ENCODE peak calls at places on chromosomes 4 and X, in six cellular contexts. One of them, this sample, is unnamed.

GRCh38 chrX:77450415-77450814 is 3.2 kb downstream of the FGF16 start:
- DNase-seq in suprapubic skin: no peak
- DNase-seq in transverse colon: no peak
- DNase-seq in Panc1: no peak
- DNase-seq in sigmoid colon: no peak
- DNase-seq in breast epithelium: no peak
- DNase-seq in this sample: no peak

GRCh38 chr4:138329506-138330070 is 87.4 kb upstream of the SLC7A11 start:
- DNase-seq in sigmoid colon: no peak
- DNase-seq in Panc1: no peak
- DNase-seq in suprapubic skin: no peak
- DNase-seq in transverse colon: no peak
- DNase-seq in breast epithelium: no peak
- DNase-seq in this sample: no peak

GRCh38 chr4:132097046-132097445 is 1052.0 kb upstream of the PCDH10 start:
- DNase-seq in sigmoid colon: no peak
- DNase-seq in breast epithelium: no peak
- DNase-seq in suprapubic skin: no peak
- DNase-seq in Panc1: no peak
- DNase-seq in transverse colon: no peak
- DNase-seq in this sample: no peak

GRCh38 chr4:65461781-65462180 is 208.5 kb downstream of the EPHA5 start:
- DNase-seq in Panc1: no peak
- DNase-seq in breast epithelium: no peak
- DNase-seq in transverse colon: no peak
- DNase-seq in sigmoid colon: no peak
- DNase-seq in suprapubic skin: no peak
- DNase-seq in this sample: no peak

GRCh38 chr4:46392421-46392820 is 2.5 kb upstream of the GABRA2 start:
- DNase-seq in breast epithelium: no peak
- DNase-seq in sigmoid colon: no peak
- DNase-seq in transverse colon: no peak
- DNase-seq in suprapubic skin: no peak
- DNase-seq in Panc1: no peak
- DNase-seq in this sample: no peak

GRCh38 chrX:103656623-103657022 is 27.8 kb downstream of the TCEAL1 start:
- DNase-seq in suprapubic skin: no peak
- DNase-seq in transverse colon: no peak
- DNase-seq in Panc1: peak
- DNase-seq in breast epithelium: no peak
- DNase-seq in sigmoid colon: no peak
- DNase-seq in this sample: no peak

GRCh38 chrX:74506310-74507115 is 85.2 kb downstream of the SLC16A2 start:
- DNase-seq in transverse colon: no peak
- DNase-seq in sigmoid colon: no peak
- DNase-seq in suprapubic skin: no peak
- DNase-seq in breast epithelium: no peak
- DNase-seq in Panc1: no peak
- DNase-seq in this sample: no peak

GRCh38 chr4:26896636-26897035 is 36.0 kb downstream of the STIM2 start:
- DNase-seq in sigmoid colon: no peak
- DNase-seq in breast epithelium: no peak
- DNase-seq in suprapubic skin: no peak
- DNase-seq in Panc1: no peak
- DNase-seq in transverse colon: no peak
- DNase-seq in this sample: no peak

GRCh38 chr4:122711893-122712292 is 20.6 kb upstream of the BBS12 start:
- DNase-seq in suprapubic skin: no peak
- DNase-seq in transverse colon: no peak
- DNase-seq in sigmoid colon: no peak
- DNase-seq in Panc1: no peak
- DNase-seq in breast epithelium: no peak
- DNase-seq in this sample: no peak

GRCh38 chrX:151177141-151178027 is 1.0 kb downstream of the GPR50 start:
- DNase-seq in suprapubic skin: no peak
- DNase-seq in breast epithelium: no peak
- DNase-seq in Panc1: no peak
- DNase-seq in sigmoid colon: no peak
- DNase-seq in transverse colon: no peak
- DNase-seq in this sample: no peak

GRCh38 chrX:45959567-45959966 is 585.7 kb downstream of the ZNF674 start:
- DNase-seq in suprapubic skin: no peak
- DNase-seq in Panc1: no peak
- DNase-seq in sigmoid colon: no peak
- DNase-seq in breast epithelium: no peak
- DNase-seq in transverse colon: no peak
- DNase-seq in this sample: no peak

GRCh38 chrX:45954026-45954425 is 591.2 kb downstream of the ZNF674 start:
- DNase-seq in breast epithelium: no peak
- DNase-seq in transverse colon: no peak
- DNase-seq in Panc1: no peak
- DNase-seq in suprapubic skin: no peak
- DNase-seq in sigmoid colon: no peak
- DNase-seq in this sample: no peak

GRCh38 chrX:45952030-45952429 is 593.2 kb downstream of the ZNF674 start:
- DNase-seq in sigmoid colon: no peak
- DNase-seq in suprapubic skin: no peak
- DNase-seq in breast epithelium: no peak
- DNase-seq in transverse colon: no peak
- DNase-seq in Panc1: no peak
- DNase-seq in this sample: no peak

DNA sequence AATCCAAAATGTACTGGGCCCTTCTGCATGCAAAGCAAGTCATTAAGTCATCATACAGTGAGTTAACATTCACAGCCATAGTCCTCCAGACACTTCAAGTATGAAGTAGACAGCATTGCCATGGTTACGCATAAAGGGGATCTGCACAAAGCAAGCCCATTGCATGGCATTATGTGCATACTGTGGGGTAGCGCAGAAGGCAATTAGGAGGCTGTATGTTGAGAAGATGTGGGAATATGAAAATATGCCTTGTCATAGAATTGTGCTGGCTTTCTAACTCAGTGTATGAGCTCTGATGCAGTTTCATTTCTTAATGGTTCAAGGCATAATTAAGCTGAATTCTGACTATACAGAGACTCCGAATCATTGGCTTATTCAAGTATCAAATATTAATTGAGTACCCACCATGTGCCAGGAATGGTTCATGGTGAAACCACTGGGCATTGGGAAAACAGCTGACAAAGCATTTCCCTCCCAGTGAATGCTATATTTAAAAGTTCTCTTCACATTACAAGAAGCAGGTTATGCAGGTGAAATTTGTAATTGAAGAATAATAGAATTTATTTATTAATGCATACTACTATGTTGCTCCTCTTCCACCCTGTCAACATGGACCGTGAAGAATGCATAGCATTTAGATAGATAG is 588.9 kb downstream of the ZNF674 start:
- DNase-seq in suprapubic skin: no peak
- DNase-seq in sigmoid colon: no peak
- DNase-seq in breast epithelium: no peak
- DNase-seq in transverse colon: no peak
- DNase-seq in Panc1: no peak
- DNase-seq in this sample: no peak
- TF ChIP-seq POLR2AphosphoS5 in suprapubic skin: no peak
- TF ChIP-seq POLR2AphosphoS5 in sigmoid colon: no peak
- TF ChIP-seq POLR2AphosphoS5 in breast epithelium: no peak
- TF ChIP-seq POLR2AphosphoS5 in transverse colon: no peak
- TF ChIP-seq POLR2AphosphoS5 in Panc1: no peak
- TF ChIP-seq POLR2AphosphoS5 in this sample: no peak

GRCh38 chr4:42767669-42768068 is 110.8 kb upstream of the ATP8A1 start:
- DNase-seq in sigmoid colon: no peak
- DNase-seq in suprapubic skin: no peak
- DNase-seq in transverse colon: no peak
- DNase-seq in breast epithelium: no peak
- DNase-seq in Panc1: no peak
- DNase-seq in this sample: no peak

DNA sequence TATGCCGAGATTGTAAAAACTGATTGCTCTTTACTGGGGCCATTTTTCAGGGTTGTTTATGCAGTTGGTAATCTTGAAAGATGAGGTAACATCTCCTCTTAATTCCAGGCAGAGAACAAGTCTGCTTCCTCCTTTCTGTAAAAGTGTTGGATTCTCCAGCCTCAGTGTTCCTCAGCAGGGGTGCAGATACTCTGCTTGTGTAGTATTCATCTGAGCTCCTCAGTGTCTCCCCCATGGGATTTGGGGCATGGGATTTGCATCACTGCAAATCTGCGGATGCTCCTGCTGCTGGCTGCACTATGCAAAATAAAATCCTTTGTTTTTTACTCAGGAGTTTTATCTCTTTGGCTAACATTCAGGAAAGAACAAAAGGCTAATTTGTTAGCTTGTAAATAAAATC is 104.9 kb upstream of the ATP8A1 start:
- DNase-seq in breast epithelium: no peak
- DNase-seq in Panc1: no peak
- DNase-seq in sigmoid colon: no peak
- DNase-seq in suprapubic skin: no peak
- DNase-seq in transverse colon: no peak
- DNase-seq in this sample: no peak
- H3K27ac ChIP-seq in breast epithelium: no peak
- H3K27ac ChIP-seq in Panc1: no peak
- H3K27ac ChIP-seq in sigmoid colon: no peak
- H3K27ac ChIP-seq in suprapubic skin: no peak
- H3K27ac ChIP-seq in transverse colon: no peak
- H3K27ac ChIP-seq in this sample: no peak

GRCh38 chr4:79663157-79663556 is 255.1 kb upstream of the GK2 start:
- DNase-seq in transverse colon: no peak
- DNase-seq in sigmoid colon: no peak
- DNase-seq in suprapubic skin: no peak
- DNase-seq in breast epithelium: no peak
- DNase-seq in Panc1: no peak
- DNase-seq in this sample: no peak
- TF ChIP-seq POLR2AphosphoS5 in transverse colon: no peak
- TF ChIP-seq POLR2AphosphoS5 in sigmoid colon: no peak
- TF ChIP-seq POLR2AphosphoS5 in suprapubic skin: no peak
- TF ChIP-seq POLR2AphosphoS5 in breast epithelium: no peak
- TF ChIP-seq POLR2AphosphoS5 in Panc1: no peak
- TF ChIP-seq POLR2AphosphoS5 in this sample: no peak

GRCh38 chrX:1451251-1451675 is 1.4 kb downstream of the ASMTL start:
- DNase-seq in sigmoid colon: peak
- DNase-seq in breast epithelium: no peak
- DNase-seq in suprapubic skin: peak
- DNase-seq in transverse colon: no peak
- DNase-seq in Panc1: no peak
- DNase-seq in this sample: peak
- H3K27ac ChIP-seq in sigmoid colon: no peak
- H3K27ac ChIP-seq in breast epithelium: peak
- H3K27ac ChIP-seq in suprapubic skin: no peak
- H3K27ac ChIP-seq in transverse colon: no peak
- H3K27ac ChIP-seq in Panc1: no peak
- H3K27ac ChIP-seq in this sample: peak

GRCh38 chr4:166077782-166078181 is 204.7 kb downstream of the TLL1 start:
- DNase-seq in breast epithelium: no peak
- DNase-seq in transverse colon: no peak
- DNase-seq in Panc1: no peak
- DNase-seq in sigmoid colon: no peak
- DNase-seq in suprapubic skin: no peak
- DNase-seq in this sample: no peak
- TF ChIP-seq POLR2AphosphoS5 in breast epithelium: no peak
- TF ChIP-seq POLR2AphosphoS5 in transverse colon: no peak
- TF ChIP-seq POLR2AphosphoS5 in Panc1: no peak
- TF ChIP-seq POLR2AphosphoS5 in sigmoid colon: no peak
- TF ChIP-seq POLR2AphosphoS5 in suprapubic skin: no peak
- TF ChIP-seq POLR2AphosphoS5 in this sample: no peak

GRCh38 chrX:1596676-1597344 is 5.4 kb downstream of the AKAP17A start:
- DNase-seq in transverse colon: no peak
- DNase-seq in sigmoid colon: no peak
- DNase-seq in breast epithelium: no peak
- DNase-seq in Panc1: no peak
- DNase-seq in suprapubic skin: no peak
- DNase-seq in this sample: no peak

GRCh38 chrX:1597345-1598020 is 6.1 kb downstream of the AKAP17A start:
- DNase-seq in Panc1: no peak
- DNase-seq in sigmoid colon: no peak
- DNase-seq in suprapubic skin: peak
- DNase-seq in breast epithelium: no peak
- DNase-seq in transverse colon: no peak
- DNase-seq in this sample: no peak

GRCh38 chrX:1598876-1599790 is 7.7 kb downstream of the AKAP17A start:
- DNase-seq in Panc1: no peak
- DNase-seq in sigmoid colon: no peak
- DNase-seq in transverse colon: no peak
- DNase-seq in suprapubic skin: peak
- DNase-seq in breast epithelium: no peak
- DNase-seq in this sample: no peak

GRCh38 chrX:1599791-1600405 is 8.5 kb downstream of the AKAP17A start:
- DNase-seq in breast epithelium: no peak
- DNase-seq in Panc1: no peak
- DNase-seq in suprapubic skin: peak
- DNase-seq in transverse colon: no peak
- DNase-seq in sigmoid colon: no peak
- DNase-seq in this sample: no peak

GRCh38 chrX:1598021-1598875 is 6.8 kb downstream of the AKAP17A start:
- DNase-seq in transverse colon: no peak
- DNase-seq in Panc1: no peak
- DNase-seq in suprapubic skin: peak
- DNase-seq in breast epithelium: no peak
- DNase-seq in sigmoid colon: no peak
- DNase-seq in this sample: no peak
- H3K27ac ChIP-seq in transverse colon: no peak
- H3K27ac ChIP-seq in Panc1: no peak
- H3K27ac ChIP-seq in suprapubic skin: no peak
- H3K27ac ChIP-seq in breast epithelium: no peak
- H3K27ac ChIP-seq in sigmoid colon: no peak
- H3K27ac ChIP-seq in this sample: no peak

DNA sequence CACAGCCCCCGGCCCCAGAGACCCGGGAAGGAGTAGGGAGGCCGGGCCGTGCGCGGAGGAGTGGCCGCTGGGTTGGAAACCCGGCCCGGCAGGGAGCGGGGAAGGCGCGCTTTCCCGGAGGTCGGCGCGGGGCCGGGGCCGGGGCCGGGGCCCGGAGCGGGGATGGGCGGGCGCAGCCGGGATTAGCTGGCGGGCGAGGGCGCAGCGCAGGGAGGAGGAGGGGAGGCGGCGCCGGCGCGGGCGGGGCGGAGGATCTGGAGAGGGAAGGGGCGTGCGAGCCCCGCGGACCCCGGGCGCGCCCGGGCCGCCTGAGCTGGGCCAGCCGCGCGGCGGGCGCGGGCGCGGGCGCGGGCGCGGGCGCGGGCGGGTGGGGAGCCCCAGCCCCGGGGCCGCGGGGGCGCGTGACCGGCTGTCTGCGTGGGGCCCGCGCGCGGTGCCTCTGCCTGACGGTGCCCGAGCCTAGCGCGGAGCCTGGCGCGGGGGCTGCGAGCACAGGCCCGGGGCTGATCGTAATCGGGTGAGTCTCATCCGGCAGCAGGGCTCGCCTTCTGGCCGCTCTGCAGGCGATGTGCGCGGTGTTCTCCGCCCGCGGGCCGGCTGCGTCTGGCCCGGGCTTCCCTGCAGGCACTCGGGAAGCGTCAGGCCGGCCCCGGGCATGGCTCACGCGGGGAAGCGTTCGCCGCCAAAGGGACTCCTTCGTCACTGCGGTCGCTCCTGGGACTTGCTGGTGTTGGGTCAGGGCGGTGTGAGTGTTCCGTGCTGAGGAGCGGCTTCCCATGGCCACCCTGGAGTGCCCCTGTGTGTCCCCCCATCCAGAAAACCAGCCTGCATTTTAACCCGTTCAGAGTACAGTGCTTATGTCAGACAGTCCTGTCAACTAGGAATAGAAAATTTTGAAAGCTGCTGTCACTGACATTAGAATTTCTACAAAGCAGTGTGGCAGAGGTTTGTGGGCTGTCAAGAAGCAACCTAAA is 40.4 kb downstream of the FAM149A start:
- DNase-seq in suprapubic skin: peak
- DNase-seq in sigmoid colon: peak
- DNase-seq in breast epithelium: no peak
- DNase-seq in transverse colon: peak
- DNase-seq in Panc1: no peak
- DNase-seq in this sample: no peak
- TF ChIP-seq POLR2AphosphoS5 in suprapubic skin: no peak
- TF ChIP-seq POLR2AphosphoS5 in sigmoid colon: peak
- TF ChIP-seq POLR2AphosphoS5 in breast epithelium: no peak
- TF ChIP-seq POLR2AphosphoS5 in transverse colon: no peak
- TF ChIP-seq POLR2AphosphoS5 in Panc1: no peak
- TF ChIP-seq POLR2AphosphoS5 in this sample: peak

This sample was measured in esophagus muscularis mucosa.